ENCODE peak calls at places on chromosomes 12 and 14, in ten cellular contexts. T, V, P, I, F, C, D, Y, W and S are unnamed samples.

GRCh38 chr12:2752676-2753371 is 41.9 kb upstream of the FKBP4 start:
- DNase-seq in W (peak), D (no peak), I (peak), F (peak), Y (peak), C (peak), P (peak), T (peak), V (peak), S (peak)

GRCh38 chr14:35032562-35032961 is 13.5 kb upstream of the FAM177A1 start:
- DNase-seq in Y (no peak), D (no peak), I (no peak), P (no peak), F (no peak), W (no peak), C (no peak), T (no peak), V (no peak), S (no peak)

GRCh38 chr14:32940066-32940651 is 1.5 kb downstream of the NPAS3 start:
- DNase-seq in C (no peak), T (no peak), V (no peak), Y (no peak), F (peak), W (peak), I (no peak), D (no peak), P (peak), S (no peak)

GRCh38 chr12:116382456-116382902 is 105.0 kb upstream of the MED13L start:
- DNase-seq in D (no peak), F (peak), V (no peak), C (no peak), W (peak), I (no peak), P (peak), T (no peak), Y (no peak), S (peak)

GRCh38 chr12:31585895-31586294 is 5.0 kb downstream of the DENND5B start:
- DNase-seq in V (no peak), C (no peak), T (no peak), Y (no peak), P (no peak), D (no peak), W (no peak), F (no peak), I (no peak), S (no peak)

GRCh38 chr12:16350682-16351081 is 3.2 kb downstream of the MGST1 start:
- DNase-seq in V (no peak), F (peak), C (no peak), Y (no peak), D (no peak), P (peak), T (peak), W (no peak), I (no peak), S (peak)

GRCh38 chr12:127779301-127780045 is 487.5 kb upstream of the TMEM132C start:
- DNase-seq in D (no peak), V (no peak), I (no peak), F (no peak), W (no peak), T (no peak), Y (no peak), P (peak), C (no peak), S (no peak)

GRCh38 chr14:33848706-33849454 is 102.0 kb downstream of the EGLN3 start:
- DNase-seq in I (no peak), V (peak), T (peak), D (no peak), C (peak), Y (peak), F (peak), W (peak), P (peak), S (peak)

GRCh38 chr14:38078393-38078792 is 129.3 kb upstream of the SSTR1 start:
- DNase-seq in D (no peak), T (no peak), C (no peak), W (no peak), I (no peak), F (no peak), V (no peak), Y (peak), P (no peak), S (no peak)

GRCh38 chr12:7411343-7411742 is 32.6 kb downstream of the CD163L1 start:
- DNase-seq in Y (no peak), W (no peak), D (no peak), T (no peak), F (no peak), C (no peak), P (no peak), V (no peak), I (no peak), S (no peak)

GRCh38 chr12:92619730-92620684 is 82.8 kb upstream of the PLEKHG7 start:
- DNase-seq in V (no peak), C (no peak), Y (no peak), D (no peak), W (no peak), I (no peak), T (no peak), F (no peak), P (peak), S (peak)

GRCh38 chr12:121522962-121523361 is 57.9 kb downstream of the KDM2B start:
- DNase-seq in F (peak), W (no peak), Y (no peak), V (no peak), D (peak), C (no peak), P (no peak), I (no peak), T (no peak), S (no peak)

GRCh38 chr12:45234134-45234865 is 18.4 kb downstream of the ANO6 start:
- DNase-seq in T (peak), F (peak), D (no peak), V (peak), C (no peak), P (peak), W (peak), Y (no peak), I (no peak), S (peak)

GRCh38 chr14:92254786-92255185 is 68.2 kb upstream of the SLC24A4 start:
- DNase-seq in W (peak), F (peak), P (peak), T (no peak), I (no peak), Y (no peak), V (no peak), C (peak), D (no peak), S (no peak)

GRCh38 chr14:95260537-95261440 is 58.9 kb downstream of the CLMN start:
- DNase-seq in C (no peak), F (peak), Y (no peak), D (no peak), W (no peak), P (peak), V (no peak), I (no peak), T (no peak), S (no peak)

GRCh38 chr14:77302926-77303325 is 17.8 kb downstream of the POMT2 start:
- DNase-seq in W (no peak), T (peak), F (peak), D (no peak), C (no peak), Y (no peak), P (peak), I (no peak), V (no peak), S (peak)

GRCh38 chr14:96117101-96117897 is 78.1 kb downstream of the C14orf132 start:
- DNase-seq in V (no peak), I (no peak), F (peak), T (no peak), P (peak), Y (no peak), C (no peak), D (no peak), W (no peak), S (no peak)

GRCh38 chr12:106137456-106138278 is 1.1 kb downstream of the NUAK1 start:
- DNase-seq in Y (no peak), P (no peak), C (no peak), V (no peak), F (no peak), I (no peak), T (no peak), D (no peak), W (peak), S (no peak)

GRCh38 chr14:22379727-22380126 is 209.3 kb downstream of the DAD1 start:
- DNase-seq in I (no peak), P (peak), F (peak), W (no peak), V (no peak), C (no peak), T (no peak), Y (no peak), D (no peak), S (peak)

DNA sequence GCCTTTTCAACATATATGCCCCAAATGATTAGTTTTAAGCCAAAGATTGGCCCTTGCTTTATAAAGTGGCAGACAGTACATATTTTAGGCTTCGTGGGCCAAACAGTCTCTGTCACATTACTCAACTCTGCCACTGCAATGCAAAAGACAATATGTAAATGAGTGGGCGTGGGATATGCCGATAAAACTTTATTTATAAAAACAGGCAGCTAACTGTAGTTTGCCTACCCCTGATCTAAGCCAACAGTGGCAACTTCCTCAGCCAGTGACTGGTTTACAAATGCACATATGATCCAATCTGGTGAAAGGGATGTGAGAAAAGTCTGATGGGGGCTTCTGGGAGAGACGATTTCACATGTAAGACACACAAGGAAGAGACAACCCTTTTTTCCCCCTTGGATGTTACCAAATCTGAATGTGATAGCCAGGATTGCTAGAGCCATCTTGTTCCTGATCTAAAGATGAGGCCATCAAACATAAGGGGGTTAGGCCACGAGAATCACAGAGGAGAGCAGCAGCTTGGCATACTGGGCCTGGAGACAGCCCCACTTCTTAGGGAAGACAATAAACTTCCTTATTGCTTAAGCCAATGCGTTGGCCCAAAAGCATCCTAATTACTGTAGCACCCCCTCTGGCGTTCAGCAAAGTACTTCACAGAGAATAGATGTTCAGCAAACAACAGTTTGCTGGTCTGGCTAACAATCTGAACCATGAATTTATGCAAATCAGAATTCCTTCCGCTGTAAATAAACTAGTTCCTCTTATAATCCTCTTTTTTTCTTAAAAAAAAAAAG is 75.2 kb upstream of the TMCC3 start:
- DNase-seq in P (peak), C (no peak), I (no peak), V (peak), T (peak), F (peak), W (peak), D (no peak), Y (peak), S (peak)
- TF ChIP-seq CTCF in P (peak), C (peak), I (peak), V (no peak), T (peak), F (peak), W (peak), D (peak), Y (no peak), S (peak)

GRCh38 chr14:99199854-99200653 is 71.9 kb downstream of the BCL11B start:
- DNase-seq in D (no peak), W (no peak), T (no peak), I (no peak), Y (no peak), F (peak), V (no peak), C (no peak), P (no peak), S (no peak)
- TF ChIP-seq CTCF in D (no peak), W (no peak), T (no peak), I (no peak), Y (no peak), F (peak), V (no peak), C (no peak), P (no peak), S (peak)

GRCh38 chr14:26276757-26277156 is 321.1 kb downstream of the NOVA1 start:
- DNase-seq in V (no peak), C (peak), D (no peak), Y (no peak), I (no peak), W (peak), P (no peak), T (no peak), F (peak), S (no peak)
- TF ChIP-seq CTCF in V (no peak), C (peak), D (no peak), Y (no peak), I (no peak), W (peak), P (no peak), T (peak), F (peak), S (no peak)

GRCh38 chr12:49547090-49547690 is 8.4 kb downstream of the KCNH3 start:
- DNase-seq in C (no peak), Y (no peak), T (no peak), F (no peak), I (no peak), P (no peak), V (no peak), D (no peak), W (no peak), S (no peak)

GRCh38 chr12:49548481-49548821 is 9.6 kb downstream of the KCNH3 start:
- DNase-seq in F (no peak), Y (no peak), W (no peak), I (no peak), V (no peak), C (no peak), T (no peak), P (no peak), D (no peak), S (no peak)

GRCh38 chr12:49549735-49550710 is 11.2 kb downstream of the KCNH3 start:
- DNase-seq in I (no peak), T (no peak), V (no peak), P (no peak), F (no peak), C (no peak), W (no peak), D (no peak), Y (no peak), S (no peak)

GRCh38 chr12:49550853-49551252 is 12.0 kb downstream of the KCNH3 start:
- DNase-seq in C (no peak), T (peak), I (no peak), F (no peak), D (no peak), Y (no peak), W (no peak), V (no peak), P (no peak), S (no peak)

GRCh38 chr12:49548822-49549648 is 10.2 kb downstream of the KCNH3 start:
- DNase-seq in I (no peak), C (no peak), V (no peak), W (peak), Y (peak), F (no peak), T (no peak), D (no peak), P (peak), S (no peak)
- TF ChIP-seq CTCF in I (peak), C (no peak), V (peak), W (peak), Y (no peak), F (peak), T (no peak), D (peak), P (peak), S (peak)

DNA sequence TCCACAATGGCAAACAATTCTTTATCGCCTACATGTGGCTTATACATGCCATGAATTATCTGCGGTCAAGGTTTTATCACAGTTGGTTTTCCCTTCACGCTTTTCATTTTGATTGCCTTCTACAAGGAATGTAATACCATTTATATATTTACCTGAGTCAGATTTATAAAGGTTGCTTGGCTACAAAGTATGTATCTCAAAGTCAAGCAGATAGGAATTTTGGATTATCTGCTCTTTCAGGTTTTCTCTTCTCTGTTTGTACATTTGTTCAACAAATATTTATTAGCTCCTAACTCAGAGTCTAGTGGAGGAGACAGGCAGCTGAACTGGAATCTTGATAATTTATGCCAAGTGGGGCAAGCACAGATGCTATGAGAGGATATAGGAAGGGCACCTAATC is 28.5 kb upstream of the CISTR start:
- DNase-seq in P (no peak), D (no peak), T (no peak), W (no peak), C (no peak), F (no peak), I (no peak), Y (no peak), V (no peak), S (no peak)
- TF ChIP-seq CTCF in P (no peak), D (no peak), T (no peak), W (no peak), C (no peak), F (no peak), I (no peak), Y (no peak), V (no peak), S (no peak)

DNA sequence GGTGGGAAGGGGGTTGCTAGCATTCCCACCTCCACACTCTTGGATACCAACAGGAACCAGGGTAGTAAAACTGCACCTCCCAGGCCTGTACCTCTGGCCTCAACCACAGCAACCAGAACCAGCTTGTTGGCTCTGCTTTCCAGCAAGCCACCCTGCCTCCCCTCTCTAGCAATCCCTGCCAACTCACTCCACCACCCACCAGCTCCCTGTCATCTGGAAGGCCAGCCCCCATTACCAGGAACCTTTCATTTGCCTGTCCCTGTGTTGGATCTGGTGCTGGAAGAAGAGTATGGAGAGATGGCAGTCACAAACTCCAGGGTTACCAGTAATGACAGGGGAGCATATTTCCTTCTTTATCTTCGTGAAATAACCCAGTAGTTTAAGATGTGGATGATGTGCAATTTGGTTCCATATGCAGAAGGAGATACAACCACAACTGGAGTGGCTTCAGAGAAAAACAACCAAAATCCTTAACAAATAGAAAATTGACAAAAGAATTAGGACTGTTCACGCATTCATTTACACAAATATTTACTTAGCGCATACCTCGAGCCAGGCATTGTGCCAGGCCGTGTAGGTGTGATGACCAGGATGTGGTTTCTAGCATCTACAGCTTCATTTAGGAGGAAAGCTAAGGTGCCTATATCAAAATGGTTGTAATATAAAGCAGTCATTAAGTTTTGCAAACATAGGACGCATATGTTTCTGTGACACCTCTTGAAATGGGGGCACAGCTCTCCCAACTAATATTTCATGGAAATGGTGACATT is 3.4 kb downstream of the B4GALNT3 start:
- DNase-seq in Y (peak), I (no peak), P (peak), F (no peak), C (no peak), D (no peak), W (no peak), T (no peak), V (no peak), S (no peak)
- TF ChIP-seq CTCF in Y (no peak), I (no peak), P (no peak), F (no peak), C (no peak), D (no peak), W (no peak), T (no peak), V (no peak), S (no peak)

GRCh38 chr12:109771746-109772621 is 58.4 kb downstream of the FAM222A start:
- DNase-seq in D (no peak), W (no peak), Y (no peak), C (no peak), V (no peak), F (no peak), P (no peak), I (no peak), T (no peak), S (no peak)
- TF ChIP-seq CTCF in D (peak), W (no peak), Y (no peak), C (peak), V (no peak), F (no peak), P (no peak), I (no peak), T (peak), S (peak)

DNA sequence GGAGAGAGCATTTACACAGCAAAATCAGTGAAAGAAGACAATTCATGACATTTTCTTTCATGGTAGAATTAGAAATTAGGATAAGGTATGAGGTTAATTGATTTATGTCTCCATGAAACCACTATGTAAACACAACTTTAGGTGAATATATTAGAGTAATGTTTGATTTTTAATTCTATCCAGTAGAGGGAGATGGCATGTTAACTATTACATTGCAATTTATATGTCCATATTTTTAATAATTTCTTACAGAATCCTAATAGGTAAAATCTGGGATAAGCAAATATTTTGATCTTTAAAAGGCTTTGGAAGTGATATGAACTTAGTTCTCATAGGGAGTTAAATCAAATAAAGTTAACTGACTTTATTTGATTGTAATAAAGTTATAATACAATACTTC is 373.4 kb upstream of the PDE3A start:
- DNase-seq in T (no peak), V (no peak), C (no peak), D (no peak), W (no peak), F (peak), I (no peak), Y (no peak), P (no peak), S (no peak)
- TF ChIP-seq CTCF in T (no peak), V (peak), C (no peak), D (no peak), W (no peak), F (peak), I (no peak), Y (no peak), P (no peak), S (peak)

GRCh38 chr12:124354400-124354799 is 59.5 kb downstream of the RFLNA start:
- DNase-seq in D (no peak), F (no peak), W (no peak), V (no peak), P (no peak), I (no peak), T (no peak), C (no peak), Y (no peak), S (no peak)
- TF ChIP-seq CTCF in D (no peak), F (no peak), W (no peak), V (no peak), P (no peak), I (no peak), T (no peak), C (no peak), Y (no peak), S (no peak)